ENCODE peak calls at places on chromosomes 6 and 20, in eight cellular contexts. I, R, Q, F, M, O, N and P are unnamed samples.

GRCh38 chr6:120876405-120876804 is 457.9 kb downstream of the TBC1D32 start:
- DNase-seq in F (no peak), O (no peak), M (no peak), N (no peak), I (no peak), R (no peak), Q (no peak), P (no peak)

GRCh38 chr6:41675992-41676391 is 37.7 kb downstream of the MDFI start:
- DNase-seq in N (no peak), M (no peak), R (no peak), I (no peak), F (no peak), O (no peak), Q (no peak), P (no peak)

GRCh38 chr20:62420846-62421715 is 6.3 kb downstream of the RBBP8NL start:
- DNase-seq in F (no peak), M (no peak), I (no peak), O (no peak), R (no peak), N (no peak), Q (no peak), P (no peak)

GRCh38 chr6:100084301-100085161 is 90.5 kb upstream of the MCHR2 start:
- DNase-seq in F (no peak), M (no peak), R (no peak), I (peak; percentile 2), O (no peak), N (peak; percentile 39), Q (no peak), P (no peak)

GRCh38 chr6:4518506-4518905 is 257.7 kb upstream of the CDYL start:
- DNase-seq in R (no peak), O (no peak), M (no peak), N (peak; percentile 79), I (peak; percentile 94), F (no peak), Q (no peak), P (no peak)

GRCh38 chr6:16961577-16961976 is 140.3 kb upstream of the STMND1 start:
- DNase-seq in Q (no peak), O (no peak), F (no peak), N (peak; percentile 27), I (peak; percentile 45), M (peak; percentile 50), R (no peak), P (no peak)

GRCh38 chr6:79536615-79536968 is 638 bp downstream of the LCA5 start:
- DNase-seq in F (peak; percentile 8), R (peak; percentile 55), O (peak; percentile 25), M (peak; percentile 35), Q (no peak), I (peak; percentile 31), N (peak; percentile 74), P (peak; percentile 46)

GRCh38 chr20:45343867-45344721 is 4.1 kb downstream of the SDC4 start:
- DNase-seq in O (peak; percentile 67), R (no peak), M (peak; percentile 60), I (peak; percentile 93), N (peak; percentile 97), F (no peak), Q (no peak), P (peak; percentile 67)

GRCh38 chr6:23656257-23656731 is 469.7 kb upstream of the NRSN1 start:
- DNase-seq in Q (no peak), N (no peak), F (no peak), O (no peak), I (no peak), M (peak; percentile 73), R (no peak), P (no peak)

GRCh38 chr20:50980071-50980681 is 21.6 kb downstream of the MOCS3 start:
- DNase-seq in I (peak; percentile 100), M (peak; percentile 39), Q (no peak), F (no peak), N (peak; percentile 98), R (no peak), O (no peak), P (no peak)

GRCh38 chr20:62186887-62187866 is 4.3 kb downstream of the MTG2 start:
- DNase-seq in N (peak; percentile 62), M (no peak), O (peak; percentile 23), I (peak; percentile 37), Q (no peak), R (no peak), F (no peak), P (no peak)

GRCh38 chr6:134443009-134443408 is 125.1 kb upstream of the SGK1 start:
- DNase-seq in R (no peak), I (no peak), O (no peak), M (no peak), Q (no peak), N (no peak), F (no peak), P (no peak)

GRCh38 chr6:63584125-63584514 is 11.8 kb downstream of the LOC128125822 start:
- DNase-seq in M (no peak), O (no peak), I (peak; percentile 42), F (no peak), R (no peak), Q (no peak), N (no peak), P (no peak)

GRCh38 chr6:168124161-168124560 is 45.1 kb upstream of the FRMD1 start:
- DNase-seq in R (no peak), F (no peak), M (no peak), Q (no peak), O (no peak), I (no peak), N (no peak), P (no peak)

GRCh38 chr6:44072959-44073611 is 54.2 kb downstream of the MRPL14 start:
- DNase-seq in R (peak; percentile 90), O (peak; percentile 95), I (peak; percentile 88), Q (peak; percentile 87), F (peak; percentile 94), M (peak; percentile 95), N (peak; percentile 92), P (peak; percentile 76)

GRCh38 chr6:13228264-13229204 is 99.8 kb downstream of the TBC1D7 start:
- DNase-seq in M (no peak), N (no peak), F (no peak), O (no peak), R (no peak), Q (no peak), I (no peak), P (no peak)

GRCh38 chr20:5205348-5206210 is 78.8 kb downstream of the CDS2 start:
- DNase-seq in R (peak; percentile 70), I (peak; percentile 76), Q (peak; percentile 81), F (peak; percentile 75), N (peak; percentile 81), O (peak; percentile 76), M (peak; percentile 82), P (peak; percentile 60)

GRCh38 chr6:32092760-32093497 is 16.2 kb downstream of the TNXB start:
- DNase-seq in F (no peak), Q (peak; percentile 63), I (peak; percentile 84), M (no peak), N (peak; percentile 69), R (no peak), O (no peak), P (no peak)

GRCh38 chr6:32096087-32096393 is 13.1 kb downstream of the TNXB start:
- DNase-seq in F (no peak), N (no peak), M (no peak), O (no peak), I (no peak), R (no peak), Q (no peak), P (no peak)

GRCh38 chr6:32096394-32097258 is 12.5 kb downstream of the TNXB start:
- DNase-seq in R (no peak), O (no peak), F (no peak), M (no peak), I (no peak), N (no peak), Q (no peak), P (no peak)

GRCh38 chr6:32095338-32096086 is 13.6 kb downstream of the TNXB start:
- DNase-seq in R (no peak), M (no peak), O (no peak), Q (peak; percentile 57), F (no peak), I (no peak), N (no peak), P (no peak)
- H3K4me3 ChIP-seq in R (peak overlapping the region; percentile 51), M (peak overlapping the region; percentile 12), O (no peak overlapping the region), Q (no peak overlapping the region), F (no peak overlapping the region), I (no peak overlapping the region), N (no peak overlapping the region), P (no peak overlapping the region)

GRCh38 chr20:47348539-47349142 is 7.9 kb downstream of the ZMYND8 start:
- DNase-seq in O (no peak), F (no peak), Q (no peak), M (no peak), R (no peak), N (no peak), I (no peak), P (no peak)
- H3K4me1 ChIP-seq in O (peaks cover 40% of the 10 kb centered on the region), F (peaks cover 66% of the 10 kb centered on the region), Q (peaks cover 65% of the 10 kb centered on the region), M (peaks cover 48% of the 10 kb centered on the region), R (peaks cover 79% of the 10 kb centered on the region), N (peaks cover 40% of the 10 kb centered on the region), I (peaks cover 41% of the 10 kb centered on the region), P (peaks cover 21% of the 10 kb centered on the region)

DNA sequence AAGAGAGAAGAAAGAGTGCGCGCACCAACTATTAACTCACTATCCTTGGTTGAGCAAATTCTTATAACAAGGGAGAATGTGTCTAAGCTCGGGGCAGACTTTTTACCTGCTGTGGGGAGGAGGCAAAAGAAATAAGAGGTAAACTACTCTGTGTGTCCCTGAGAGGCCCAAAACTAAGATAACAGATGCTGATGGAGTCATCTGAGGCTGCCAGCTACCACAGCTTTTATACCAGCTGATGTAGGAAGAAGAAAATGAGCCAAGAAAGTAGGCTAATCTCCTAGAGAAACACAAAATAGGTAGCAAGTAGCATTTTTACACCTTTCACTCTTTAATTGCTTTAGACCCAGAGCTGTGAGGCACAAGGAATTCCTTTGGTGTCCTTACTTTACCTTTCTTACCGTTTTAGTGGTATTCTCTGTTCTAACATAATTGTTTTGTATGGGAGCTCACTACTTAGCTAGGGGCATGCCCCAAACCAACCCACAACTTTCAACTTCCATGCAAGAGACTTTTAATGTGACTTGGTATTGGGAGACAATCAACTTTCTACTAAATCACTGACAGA is 27.8 kb upstream of the PIM1 start:
- DNase-seq in M (no peak), O (no peak), R (no peak), F (no peak), Q (no peak), N (peak; percentile 33), I (peak; percentile 32), P (no peak)
- H3K27ac ChIP-seq in M (peak overlapping the region; percentile 63), O (no peak overlapping the region), R (peak overlapping the region; percentile 37), F (no peak overlapping the region), Q (no peak overlapping the region), N (no peak overlapping the region), I (peak overlapping the region; percentile 91), P (peak overlapping the region; percentile 45)

GRCh38 chr6:111600154-111600553 is 5.5 kb downstream of the TRAF3IP2 start:
- DNase-seq in Q (no peak), F (no peak), N (no peak), M (no peak), O (no peak), R (no peak), I (no peak), P (no peak)

GRCh38 chr6:111597687-111598086 is 8.0 kb downstream of the TRAF3IP2 start:
- DNase-seq in I (no peak), Q (no peak), F (no peak), M (no peak), O (peak; percentile 51), N (no peak), R (no peak), P (no peak)

GRCh38 chr6:111598211-111598610 is 7.5 kb downstream of the TRAF3IP2 start:
- DNase-seq in N (no peak), F (no peak), R (no peak), Q (no peak), O (no peak), M (no peak), I (peak; percentile 49), P (no peak)

GRCh38 chr6:111600588-111601440 is 4.9 kb downstream of the TRAF3IP2 start:
- DNase-seq in O (no peak), N (peak; percentile 76), F (no peak), R (no peak), Q (no peak), M (no peak), I (no peak), P (no peak)

GRCh38 chr6:111599259-111599658 is 6.4 kb downstream of the TRAF3IP2 start:
- DNase-seq in N (no peak), O (no peak), F (no peak), R (no peak), I (no peak), M (no peak), Q (no peak), P (no peak)
- H3K4me3 ChIP-seq in N (no peak overlapping the region), O (no peak overlapping the region), F (no peak overlapping the region), R (no peak overlapping the region), I (no peak overlapping the region), M (no peak overlapping the region), Q (no peak overlapping the region), P (no peak overlapping the region)